ENCODE peak calls at places on chromosomes 7 and 10, in seven cellular contexts. F, U, B, J, P, T and K are unnamed samples.

GRCh38 chr10:7260412-7260900 is 150.4 kb downstream of the SFMBT2 start:
- DNase-seq in F (peak; percentile 57), T (peak; percentile 56), P (peak; percentile 83), U (peak; percentile 88), B (peak; percentile 78), J (peak; percentile 92), K (peak; percentile 39)

GRCh38 chr7:142612264-142612881 is 136.9 kb upstream of the PRSS1 start:
- DNase-seq in T (no peak), B (peak; percentile 49), J (no peak), U (no peak), F (no peak), P (no peak), K (no peak)

GRCh38 chr7:73701357-73701995 is 18.0 kb downstream of the STX1A start:
- DNase-seq in T (no peak), P (no peak), U (peak; percentile 95), B (peak; percentile 52), J (no peak), F (no peak), K (no peak)

GRCh38 chr10:126041804-126042231 is 145.5 kb downstream of the FANK1 start:
- DNase-seq in J (peak; percentile 96), F (peak; percentile 94), U (peak; percentile 80), B (no peak), P (peak; percentile 96), T (peak; percentile 80), K (no peak)

GRCh38 chr10:71621783-71622526 is 97.6 kb downstream of the C10orf105 start:
- DNase-seq in U (no peak), B (peak; percentile 65), F (no peak), P (peak; percentile 79), T (no peak), J (no peak), K (no peak)

GRCh38 chr7:112262804-112263203 is 56.3 kb downstream of the ZNF277 start:
- DNase-seq in F (no peak), U (no peak), B (no peak), P (no peak), T (no peak), J (no peak), K (no peak)

GRCh38 chr7:106111671-106112117 is 418 bp downstream of the SYPL1 start:
- DNase-seq in U (peak; percentile 78), F (peak; percentile 59), J (peak; percentile 65), B (peak; percentile 70), P (peak; percentile 89), T (peak; percentile 81), K (no peak)

GRCh38 chr10:48330269-48330668 is 23.8 kb downstream of the MAPK8 start:
- DNase-seq in F (no peak), U (no peak), B (no peak), P (no peak), T (no peak), J (no peak), K (no peak)

GRCh38 chr7:91941450-91941849 is 788 bp downstream of the AKAP9 start:
- DNase-seq in J (no peak), B (peak; percentile 41), T (peak; percentile 42), P (no peak), F (peak; percentile 48), U (peak; percentile 35), K (no peak)

GRCh38 chr7:120991133-120991532 is 2.6 kb downstream of the CPED1 start:
- DNase-seq in B (no peak), U (no peak), J (no peak), P (no peak), F (no peak), T (no peak), K (no peak)

DNA sequence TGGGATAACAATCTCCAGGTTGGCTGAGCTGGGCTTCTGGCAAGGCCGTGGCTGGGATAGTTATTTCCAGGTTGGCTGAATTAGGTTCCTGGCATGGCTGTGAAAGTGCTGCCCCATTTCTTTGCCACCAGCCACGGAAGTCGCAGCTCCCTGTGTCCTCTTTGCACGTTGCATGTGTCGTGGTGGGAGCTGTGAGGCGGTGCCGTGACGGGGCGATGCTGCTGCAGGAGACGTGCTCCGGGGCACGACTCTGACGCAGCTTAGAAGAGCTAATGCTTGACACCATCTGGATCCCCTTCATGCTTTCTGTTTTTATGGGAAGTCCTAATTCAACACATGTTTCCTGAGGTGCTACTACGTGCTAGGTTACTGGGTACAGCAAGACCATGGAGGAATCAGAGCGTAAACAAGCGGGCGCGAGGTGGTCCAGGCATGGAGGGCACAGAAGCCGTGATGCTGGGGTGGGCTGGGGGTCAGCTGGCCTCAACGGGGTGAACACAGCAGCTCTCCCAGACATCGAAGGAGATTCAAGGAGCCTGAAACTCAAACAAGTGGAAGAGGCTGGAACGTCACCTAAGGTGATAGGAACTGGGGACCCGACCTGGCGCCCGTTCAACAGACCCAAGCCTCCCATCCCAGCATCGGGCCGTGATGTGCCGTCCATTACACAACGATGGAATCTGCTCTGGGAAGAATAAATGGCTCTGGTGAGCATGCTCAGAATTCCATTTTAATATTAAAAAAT is 407.1 kb downstream of the DNAJB6 start:
- DNase-seq in B (no peak), J (no peak), P (no peak), U (no peak), T (no peak), F (no peak), K (no peak)
- TF ChIP-seq CTCF in B (no peak), J (no peak), P (no peak), U (no peak), T (no peak), F (no peak), K (no peak)

GRCh38 chr7:47785923-47786556 is 162.2 kb downstream of the PKD1L1 start:
- DNase-seq in F (no peak), T (no peak), J (no peak), B (no peak), U (no peak), P (no peak), K (no peak)

GRCh38 chr7:47783456-47784240 is 164.6 kb downstream of the PKD1L1 start:
- DNase-seq in T (no peak), P (peak; percentile 78), F (no peak), U (peak; percentile 89), J (no peak), B (peak; percentile 93), K (no peak)

GRCh38 chr7:47787249-47788069 is 160.8 kb downstream of the PKD1L1 start:
- DNase-seq in P (no peak), F (no peak), J (no peak), U (no peak), B (no peak), T (no peak), K (no peak)

GRCh38 chr7:47788083-47788482 is 160.2 kb downstream of the PKD1L1 start:
- DNase-seq in T (no peak), F (no peak), P (no peak), U (no peak), J (no peak), B (no peak), K (no peak)

DNA sequence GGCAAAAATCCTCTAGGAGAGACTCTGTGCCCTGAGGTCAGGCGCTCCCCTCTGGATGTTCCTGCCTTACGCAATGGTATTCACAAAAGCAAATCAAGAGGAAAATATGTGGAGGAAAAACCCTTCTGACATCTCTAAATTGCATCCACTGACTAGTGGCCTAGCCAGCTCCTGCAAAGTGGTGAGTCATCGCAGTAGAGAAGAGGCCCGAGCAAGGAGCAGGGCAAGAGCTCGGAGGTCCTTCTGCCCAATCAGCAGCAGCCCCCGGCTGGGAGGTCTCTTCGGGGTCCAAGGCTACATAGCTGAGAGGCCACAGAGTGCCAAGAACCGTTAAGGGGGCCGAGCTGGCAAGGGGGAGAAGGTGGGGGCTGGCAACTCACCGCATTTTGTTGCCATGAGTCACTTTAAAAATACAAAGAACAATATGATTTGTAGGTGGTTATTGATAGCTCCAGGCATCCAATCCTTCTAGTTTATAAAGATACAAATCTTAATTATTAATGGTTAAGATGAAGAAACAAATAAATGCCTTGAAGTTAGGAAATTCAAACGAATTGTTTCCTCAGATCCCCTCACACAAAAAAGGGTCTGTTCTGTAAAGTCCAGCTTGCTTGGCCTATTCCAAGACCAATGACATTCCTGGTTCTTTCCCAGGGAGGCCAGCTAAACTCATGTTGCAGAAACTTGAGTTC is 161.6 kb downstream of the PKD1L1 start:
- DNase-seq in J (peak; percentile 75), F (peak; percentile 74), P (peak; percentile 82), T (peak; percentile 20), B (peak; percentile 98), U (peak; percentile 100), K (peak; percentile 32)
- TF ChIP-seq CTCF in J (no peak), F (no peak), P (no peak), T (no peak), B (no peak), U (no peak), K (no peak)

GRCh38 chr10:75109459-75109778 is 2.0 kb upstream of the SAMD8 start:
- DNase-seq in T (no peak), U (no peak), F (no peak), B (no peak), P (no peak), J (no peak), K (no peak)

GRCh38 chr10:75110006-75110632 is 1.3 kb upstream of the SAMD8 start:
- DNase-seq in T (no peak), U (no peak), F (no peak), P (peak; percentile 64), J (peak; percentile 55), B (no peak), K (no peak)

GRCh38 chr10:75108684-75109458 is 2.6 kb upstream of the SAMD8 start:
- DNase-seq in J (peak; percentile 57), T (no peak), U (peak; percentile 61), F (no peak), B (peak; percentile 86), P (peak; percentile 59), K (no peak)

GRCh38 chr10:75111906-75112703 is 649 bp downstream of the SAMD8 start:
- DNase-seq in B (peak; percentile 80), U (peak; percentile 60), T (no peak), J (peak; percentile 64), F (peak; percentile 59), P (peak; percentile 80), K (peak; percentile 37)

GRCh38 chr10:75111367-75111905 is at the start of gene SAMD8:
- DNase-seq in P (peak; percentile 99), J (peak; percentile 97), B (peak; percentile 100), U (peak; percentile 98), F (peak; percentile 96), T (peak; percentile 97), K (peak; percentile 82)
- TF ChIP-seq CTCF in P (peak; percentile 57), J (peak; percentile 67), B (peak; percentile 50), U (no peak), F (peak; percentile 68), T (peak; percentile 55), K (no peak)

GRCh38 chr7:132248841-132249590 is 327.3 kb downstream of the PLXNA4 start:
- DNase-seq in P (no peak), F (no peak), T (no peak), J (no peak), B (no peak), U (no peak), K (no peak)

GRCh38 chr7:132247995-132248618 is 328.2 kb downstream of the PLXNA4 start:
- DNase-seq in P (no peak), J (no peak), F (no peak), B (no peak), U (no peak), T (no peak), K (no peak)

GRCh38 chr7:132250480-132251326 is 325.6 kb downstream of the PLXNA4 start:
- DNase-seq in U (no peak), T (no peak), F (no peak), B (no peak), J (no peak), P (no peak), K (no peak)

GRCh38 chr7:132251327-132251659 is 325.0 kb downstream of the PLXNA4 start:
- DNase-seq in J (peak; percentile 74), F (peak; percentile 88), P (peak; percentile 73), B (peak; percentile 79), T (peak; percentile 80), U (peak; percentile 17), K (no peak)

DNA sequence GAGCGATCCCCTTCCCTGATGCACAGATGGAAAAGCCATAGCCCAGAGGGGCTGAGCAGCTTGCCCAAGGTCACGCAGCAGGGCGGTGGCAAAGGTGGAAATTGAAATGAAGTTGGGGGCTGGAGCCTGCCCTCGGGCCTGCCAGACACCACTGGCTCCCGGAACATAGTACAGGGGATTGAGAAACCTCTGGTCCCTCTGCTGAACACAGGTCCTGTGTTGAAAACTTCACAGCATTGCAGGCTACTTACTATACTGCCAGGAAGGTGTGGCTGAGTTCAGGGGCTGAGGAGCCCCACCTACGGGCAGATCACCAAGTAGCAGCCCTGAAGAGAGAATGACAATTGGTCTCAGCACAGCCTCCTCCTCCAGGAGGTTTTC is 326.7 kb downstream of the PLXNA4 start:
- DNase-seq in P (no peak), F (no peak), U (peak; percentile 59), T (no peak), B (peak; percentile 38), J (no peak), K (no peak)
- TF ChIP-seq CTCF in P (no peak), F (no peak), U (peak; percentile 48), T (peak; percentile 43), B (peak; percentile 58), J (no peak), K (no peak)